ENCODE peak calls at places on chromosomes 13 and 19, in nine cellular contexts. One of them, this sample, is unnamed.

GRCh38 chr19:53945441-53945840 is 17.3 kb upstream of the CACNG8 start:
- DNase-seq in anterior cingulate cortex: no peak
- DNase-seq in NCI-H446 treated with DMSO at 0.1 percent for 48 hours: no peak
- DNase-seq in WERI-Rb-1: peak; percentile 21
- DNase-seq in non-pigmented ciliary epithelial cell: no peak
- DNase-seq in dermis blood vessel endothelial cell: no peak
- DNase-seq in endothelial cell: peak; percentile 31
- DNase-seq in T-helper 9 cell: no peak
- DNase-seq in ecto neural progenitor cell: no peak
- DNase-seq in this sample: no peak

GRCh38 chr19:41626877-41627276 is at the start of gene CEACAM4:
- DNase-seq in NCI-H446 treated with DMSO at 0.1 percent for 48 hours: no peak
- DNase-seq in endothelial cell: no peak
- DNase-seq in ecto neural progenitor cell: no peak
- DNase-seq in anterior cingulate cortex: no peak
- DNase-seq in WERI-Rb-1: no peak
- DNase-seq in T-helper 9 cell: no peak
- DNase-seq in dermis blood vessel endothelial cell: no peak
- DNase-seq in non-pigmented ciliary epithelial cell: no peak
- DNase-seq in this sample: peak; percentile 20

GRCh38 chr13:111917086-111917485 is 149.9 kb upstream of the SOX1 start:
- DNase-seq in endothelial cell: no peak
- DNase-seq in NCI-H446 treated with DMSO at 0.1 percent for 48 hours: no peak
- DNase-seq in ecto neural progenitor cell: no peak
- DNase-seq in non-pigmented ciliary epithelial cell: no peak
- DNase-seq in anterior cingulate cortex: no peak
- DNase-seq in dermis blood vessel endothelial cell: no peak
- DNase-seq in WERI-Rb-1: no peak
- DNase-seq in T-helper 9 cell: no peak
- DNase-seq in this sample: no peak

GRCh38 chr19:39182174-39182505 is 14.6 kb upstream of the NCCRP1 start:
- DNase-seq in WERI-Rb-1: no peak
- DNase-seq in NCI-H446 treated with DMSO at 0.1 percent for 48 hours: no peak
- DNase-seq in non-pigmented ciliary epithelial cell: no peak
- DNase-seq in anterior cingulate cortex: no peak
- DNase-seq in ecto neural progenitor cell: no peak
- DNase-seq in endothelial cell: no peak
- DNase-seq in T-helper 9 cell: no peak
- DNase-seq in dermis blood vessel endothelial cell: no peak
- DNase-seq in this sample: no peak

GRCh38 chr13:46830405-46831005 is 33.5 kb upstream of the ESD start:
- DNase-seq in T-helper 9 cell: no peak
- DNase-seq in anterior cingulate cortex: no peak
- DNase-seq in endothelial cell: no peak
- DNase-seq in dermis blood vessel endothelial cell: no peak
- DNase-seq in ecto neural progenitor cell: no peak
- DNase-seq in NCI-H446 treated with DMSO at 0.1 percent for 48 hours: no peak
- DNase-seq in WERI-Rb-1: no peak
- DNase-seq in non-pigmented ciliary epithelial cell: no peak
- DNase-seq in this sample: no peak

GRCh38 chr19:41990615-41991014 is 3.4 kb downstream of the ATP1A3 start:
- DNase-seq in dermis blood vessel endothelial cell: no peak
- DNase-seq in endothelial cell: no peak
- DNase-seq in ecto neural progenitor cell: no peak
- DNase-seq in WERI-Rb-1: no peak
- DNase-seq in anterior cingulate cortex: no peak
- DNase-seq in non-pigmented ciliary epithelial cell: no peak
- DNase-seq in T-helper 9 cell: no peak
- DNase-seq in NCI-H446 treated with DMSO at 0.1 percent for 48 hours: no peak
- DNase-seq in this sample: no peak

GRCh38 chr13:113929628-113930615 is 44.0 kb downstream of the C13orf46 start:
- DNase-seq in anterior cingulate cortex: no peak
- DNase-seq in non-pigmented ciliary epithelial cell: no peak
- DNase-seq in ecto neural progenitor cell: peak; percentile 44
- DNase-seq in dermis blood vessel endothelial cell: no peak
- DNase-seq in endothelial cell: no peak
- DNase-seq in NCI-H446 treated with DMSO at 0.1 percent for 48 hours: no peak
- DNase-seq in T-helper 9 cell: no peak
- DNase-seq in WERI-Rb-1: peak; percentile 28
- DNase-seq in this sample: no peak

GRCh38 chr19:21151460-21151859 is 9.6 kb downstream of the ZNF431 start:
- DNase-seq in WERI-Rb-1: no peak
- DNase-seq in non-pigmented ciliary epithelial cell: no peak
- DNase-seq in dermis blood vessel endothelial cell: no peak
- DNase-seq in NCI-H446 treated with DMSO at 0.1 percent for 48 hours: no peak
- DNase-seq in anterior cingulate cortex: no peak
- DNase-seq in ecto neural progenitor cell: no peak
- DNase-seq in endothelial cell: no peak
- DNase-seq in T-helper 9 cell: no peak
- DNase-seq in this sample: no peak

GRCh38 chr13:109875746-109876145 is 89.4 kb upstream of the IRS2 start:
- DNase-seq in T-helper 9 cell: no peak
- DNase-seq in dermis blood vessel endothelial cell: no peak
- DNase-seq in ecto neural progenitor cell: no peak
- DNase-seq in non-pigmented ciliary epithelial cell: no peak
- DNase-seq in endothelial cell: no peak
- DNase-seq in WERI-Rb-1: no peak
- DNase-seq in anterior cingulate cortex: no peak
- DNase-seq in NCI-H446 treated with DMSO at 0.1 percent for 48 hours: no peak
- DNase-seq in this sample: no peak

GRCh38 chr19:14054721-14055120 is 7.2 kb downstream of the PALM3 start:
- DNase-seq in non-pigmented ciliary epithelial cell: no peak
- DNase-seq in WERI-Rb-1: no peak
- DNase-seq in dermis blood vessel endothelial cell: no peak
- DNase-seq in endothelial cell: no peak
- DNase-seq in ecto neural progenitor cell: no peak
- DNase-seq in anterior cingulate cortex: no peak
- DNase-seq in T-helper 9 cell: no peak
- DNase-seq in NCI-H446 treated with DMSO at 0.1 percent for 48 hours: no peak
- DNase-seq in this sample: no peak

GRCh38 chr13:99231726-99232125 is 26.5 kb downstream of the GPR18 start:
- DNase-seq in T-helper 9 cell: no peak
- DNase-seq in non-pigmented ciliary epithelial cell: no peak
- DNase-seq in NCI-H446 treated with DMSO at 0.1 percent for 48 hours: no peak
- DNase-seq in WERI-Rb-1: no peak
- DNase-seq in endothelial cell: no peak
- DNase-seq in anterior cingulate cortex: no peak
- DNase-seq in ecto neural progenitor cell: no peak
- DNase-seq in dermis blood vessel endothelial cell: no peak
- DNase-seq in this sample: no peak

GRCh38 chr19:3369337-3370213 is 3.2 kb downstream of the NFIC start:
- DNase-seq in dermis blood vessel endothelial cell: no peak
- DNase-seq in NCI-H446 treated with DMSO at 0.1 percent for 48 hours: peak; percentile 58
- DNase-seq in WERI-Rb-1: no peak
- DNase-seq in T-helper 9 cell: no peak
- DNase-seq in endothelial cell: no peak
- DNase-seq in ecto neural progenitor cell: no peak
- DNase-seq in non-pigmented ciliary epithelial cell: no peak
- DNase-seq in anterior cingulate cortex: no peak
- DNase-seq in this sample: no peak

GRCh38 chr13:99967884-99968520 is 3.6 kb downstream of the ZIC5 start:
- DNase-seq in anterior cingulate cortex: no peak
- DNase-seq in WERI-Rb-1: peak; percentile 62
- DNase-seq in non-pigmented ciliary epithelial cell: no peak
- DNase-seq in endothelial cell: peak; percentile 18
- DNase-seq in dermis blood vessel endothelial cell: no peak
- DNase-seq in T-helper 9 cell: no peak
- DNase-seq in ecto neural progenitor cell: peak; percentile 69
- DNase-seq in NCI-H446 treated with DMSO at 0.1 percent for 48 hours: no peak
- DNase-seq in this sample: no peak

GRCh38 chr19:18865973-18866799 is 29.8 kb downstream of the CERS1 start:
- DNase-seq in WERI-Rb-1: peak; percentile 58
- DNase-seq in ecto neural progenitor cell: peak; percentile 84
- DNase-seq in NCI-H446 treated with DMSO at 0.1 percent for 48 hours: no peak
- DNase-seq in anterior cingulate cortex: peak; percentile 28
- DNase-seq in endothelial cell: peak; percentile 88
- DNase-seq in non-pigmented ciliary epithelial cell: no peak
- DNase-seq in dermis blood vessel endothelial cell: peak; percentile 81
- DNase-seq in T-helper 9 cell: peak; percentile 63
- DNase-seq in this sample: peak; percentile 47

GRCh38 chr13:80022146-80022545 is 318.8 kb downstream of the SPRY2 start:
- DNase-seq in anterior cingulate cortex: no peak
- DNase-seq in WERI-Rb-1: peak; percentile 4
- DNase-seq in non-pigmented ciliary epithelial cell: no peak
- DNase-seq in dermis blood vessel endothelial cell: no peak
- DNase-seq in T-helper 9 cell: no peak
- DNase-seq in NCI-H446 treated with DMSO at 0.1 percent for 48 hours: no peak
- DNase-seq in ecto neural progenitor cell: no peak
- DNase-seq in endothelial cell: no peak
- DNase-seq in this sample: peak; percentile 36